ENCODE peak calls at places on chromosomes 12 and 14, in five cellular contexts. Q, M, E, V and X are unnamed samples.

GRCh38 chr12:125015680-125016310 is 22.4 kb downstream of the BRI3BP start:
- DNase-seq in Q (no peak), M (no peak), E (no peak), V (no peak), X (no peak)

GRCh38 chr12:49369723-49370145 is 2.5 kb downstream of the SPATS2 start:
- DNase-seq in Q (peak), M (no peak), E (peak), V (peak), X (peak)

GRCh38 chr12:68405292-68405900 is 73.2 kb upstream of the MDM1 start:
- DNase-seq in Q (no peak), M (peak), E (peak), V (no peak), X (no peak)

GRCh38 chr14:93976477-93977057 is at the start of gene ASB2:
- DNase-seq in Q (no peak), M (no peak), E (no peak), V (no peak), X (no peak)

GRCh38 chr12:754871-755562 is 2.6 kb downstream of the WNK1 start:
- DNase-seq in Q (peak), M (no peak), E (peak), V (peak), X (peak)

GRCh38 chr12:64389154-64389553 is 1.4 kb downstream of the C12orf56 start:
- DNase-seq in Q (no peak), M (no peak), E (no peak), V (no peak), X (no peak)

GRCh38 chr14:72786377-72787350 is 107.2 kb downstream of the DPF3 start:
- DNase-seq in Q (no peak), M (no peak), E (no peak), V (no peak), X (no peak)

GRCh38 chr14:102279688-102280348 is 25.1 kb downstream of the MOK start:
- DNase-seq in Q (peak), M (peak), E (peak), V (peak), X (peak)

GRCh38 chr12:70756118-70756517 is 118.9 kb upstream of the PTPRB start:
- DNase-seq in Q (no peak), M (peak), E (peak), V (peak), X (peak)

GRCh38 chr14:59699422-59699821 is 122.8 kb upstream of the CCDC175 start:
- DNase-seq in Q (no peak), M (no peak), E (no peak), V (no peak), X (no peak)

GRCh38 chr14:23034498-23035302 is at the start of gene PSMB5:
- DNase-seq in Q (peak), M (peak), E (peak), V (peak), X (peak)

GRCh38 chr14:70776197-70776596 is 33.1 kb downstream of the MAP3K9 start:
- DNase-seq in Q (no peak), M (no peak), E (no peak), V (no peak), X (no peak)

GRCh38 chr12:124865728-124866127 is 2.1 kb upstream of the SCARB1 start:
- DNase-seq in Q (no peak), M (no peak), E (no peak), V (no peak), X (no peak)

GRCh38 chr14:94695231-94695630 is 74.7 kb downstream of the GSC start:
- DNase-seq in Q (no peak), M (no peak), E (no peak), V (no peak), X (no peak)

GRCh38 chr12:11673666-11674464 is 24.4 kb downstream of the ETV6 start:
- DNase-seq in Q (no peak), M (no peak), E (no peak), V (no peak), X (no peak)

GRCh38 chr14:87059060-87059827 is 933.7 kb downstream of the GALC start:
- DNase-seq in Q (peak), M (no peak), E (no peak), V (no peak), X (peak)

GRCh38 chr12:19440019-19440858 is 947 bp downstream of the AEBP2 start:
- DNase-seq in Q (peak), M (no peak), E (peak), V (peak), X (peak)

GRCh38 chr12:71567562-71567961 is 96.1 kb downstream of the ZFC3H1 start:
- DNase-seq in Q (no peak), M (no peak), E (no peak), V (peak), X (peak)

GRCh38 chr14:101473795-101474562 is 87.3 kb upstream of the DIO3 start:
- DNase-seq in Q (no peak), M (no peak), E (no peak), V (no peak), X (no peak)

GRCh38 chr12:104682790-104683279 is 226.1 kb downstream of the CHST11 start:
- DNase-seq in Q (no peak), M (no peak), E (no peak), V (no peak), X (no peak)

GRCh38 chr14:102848830-102849521 is 71.7 kb downstream of the TRAF3 start:
- DNase-seq in Q (no peak), M (no peak), E (no peak), V (no peak), X (no peak)

GRCh38 chr12:110091136-110091711 is 32.9 kb upstream of the IFT81 start:
- DNase-seq in Q (no peak), M (no peak), E (no peak), V (no peak), X (no peak)